ENCODE peak calls at places on chromosome 2, in nine cellular contexts. I, J, Z, Q, Y, B, K, V and C are unnamed samples. For H3K27me3, the result is how much of the 10 kb centered on the place peaks cover.

GRCh38 chr2:8550932-8551621 is 130.8 kb upstream of the ID2 start:
- DNase-seq in Y (no peak), I (no peak), V (no peak), Q (no peak), J (peak), B (no peak), K (peak), Z (no peak), C (peak)

GRCh38 chr2:16037808-16038457 is 97.6 kb downstream of the MYCN start:
- DNase-seq in J (no peak), V (no peak), K (no peak), Y (no peak), Z (no peak), I (no peak), B (no peak), Q (no peak), C (no peak)

GRCh38 chr2:54404270-54404669 is 51.9 kb upstream of the SPTBN1 start:
- DNase-seq in B (no peak), K (no peak), Z (no peak), J (no peak), I (no peak), Y (no peak), Q (no peak), V (no peak), C (no peak)

GRCh38 chr2:149037851-149038250 is 648 bp upstream of the LYPD6B start:
- DNase-seq in K (no peak), B (peak), I (no peak), Q (no peak), V (no peak), J (no peak), Y (no peak), Z (no peak), C (no peak)

GRCh38 chr2:219181531-219181930 is 3.5 kb downstream of the RETREG2 start:
- DNase-seq in Z (no peak), I (no peak), J (peak), B (no peak), Q (no peak), K (no peak), Y (no peak), V (no peak), C (peak)

GRCh38 chr2:168796090-168796577 is 6.3 kb upstream of the NOSTRIN start:
- DNase-seq in V (no peak), I (no peak), Z (no peak), Q (no peak), J (no peak), K (peak), B (no peak), Y (no peak), C (no peak)

GRCh38 chr2:214591359-214591758 is 180.5 kb downstream of the VWC2L start:
- DNase-seq in I (no peak), B (no peak), V (no peak), Y (no peak), Z (no peak), K (no peak), J (no peak), Q (no peak), C (no peak)

GRCh38 chr2:224217962-224218347 is 178.9 kb upstream of the SERPINE2 start:
- DNase-seq in B (no peak), I (no peak), V (no peak), J (no peak), K (no peak), Y (no peak), Q (no peak), Z (no peak), C (no peak)

GRCh38 chr2:213234641-213235040 is 49.6 kb upstream of the SPAG16 start:
- DNase-seq in Y (no peak), J (no peak), K (no peak), B (no peak), V (no peak), Z (no peak), Q (no peak), I (no peak), C (no peak)

GRCh38 chr2:771538-771937 is 94.3 kb upstream of the TMEM18 start:
- DNase-seq in B (no peak), J (no peak), K (no peak), Q (no peak), Z (no peak), I (no peak), Y (no peak), V (no peak), C (no peak)

GRCh38 chr2:216426938-216427337 is 14.7 kb downstream of the SMARCAL1 start:
- DNase-seq in V (no peak), Q (no peak), Z (no peak), K (no peak), Y (no peak), J (no peak), I (no peak), B (no peak), C (no peak)

GRCh38 chr2:5520352-5520996 is 171.7 kb upstream of the SOX11 start:
- DNase-seq in J (peak), Y (no peak), Z (no peak), K (no peak), Q (peak), B (no peak), I (no peak), V (no peak), C (no peak)

GRCh38 chr2:174527101-174527721 is 40.4 kb upstream of the GPR155 start:
- DNase-seq in Q (no peak), J (no peak), Y (no peak), I (no peak), Z (no peak), B (no peak), K (no peak), V (no peak), C (no peak)

GRCh38 chr2:143029141-143029540 is 100.1 kb upstream of the ARHGAP15 start:
- DNase-seq in K (no peak), V (no peak), B (no peak), Q (no peak), Z (no peak), I (no peak), Y (no peak), J (no peak), C (no peak)

GRCh38 chr2:166373105-166373504 is 2.6 kb downstream of the SCN9A start:
- DNase-seq in I (no peak), V (no peak), Z (no peak), B (no peak), K (no peak), Y (no peak), J (no peak), Q (no peak), C (no peak)

GRCh38 chr2:197498937-197499593 is 575 bp downstream of the HSPD1 start:
- DNase-seq in I (no peak), J (peak), Y (peak), V (no peak), Q (peak), B (peak), K (peak), Z (peak), C (peak)

GRCh38 chr2:127048969-127049897 is 57.7 kb downstream of the BIN1 start:
- DNase-seq in B (peak), Q (no peak), Z (peak), V (no peak), I (no peak), J (peak), Y (no peak), K (no peak), C (peak)

GRCh38 chr2:101387151-101387807 is at the start of gene CREG2:
- DNase-seq in Z (peak), B (peak), K (peak), Y (peak), V (no peak), J (peak), Q (no peak), I (peak), C (peak)

GRCh38 chr2:162013514-162014205 is 60.4 kb downstream of the DPP4 start:
- DNase-seq in I (no peak), Y (no peak), Z (no peak), J (no peak), V (no peak), K (no peak), B (no peak), Q (no peak), C (no peak)

GRCh38 chr2:216936954-216937357 is 77.1 kb upstream of the TNP1 start:
- DNase-seq in V (no peak), K (no peak), Z (no peak), B (no peak), J (peak), I (no peak), Y (no peak), Q (no peak), C (peak)

GRCh38 chr2:228646061-228646460 is 464.6 kb upstream of the SPHKAP start:
- DNase-seq in V (no peak), Z (no peak), Y (no peak), J (no peak), I (no peak), Q (no peak), B (no peak), K (no peak), C (no peak)

GRCh38 chr2:233223059-233223894 is 28.2 kb upstream of the ATG16L1 start:
- DNase-seq in J (no peak), B (no peak), K (no peak), Y (no peak), Q (no peak), I (no peak), Z (no peak), V (peak), C (no peak)

DNA sequence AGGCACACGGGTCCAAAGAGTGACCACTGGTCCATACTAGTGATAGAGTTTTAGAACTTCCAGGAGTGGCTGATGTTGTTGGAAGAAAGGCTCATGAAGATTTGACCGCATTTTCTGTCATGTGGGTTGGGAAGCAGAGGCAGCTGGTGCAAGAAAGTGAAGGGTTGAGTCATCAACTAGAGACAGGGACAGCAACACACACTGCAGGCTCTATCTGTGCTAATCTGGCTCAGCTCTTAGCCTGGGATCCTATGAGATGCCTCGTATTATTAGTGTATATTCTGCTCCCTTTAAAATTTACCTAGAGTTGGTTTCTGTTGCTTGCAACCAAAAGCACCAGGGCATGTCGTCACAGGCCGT is 2.5 kb upstream of the SH3RF3 start:
- DNase-seq in V (no peak), K (no peak), Q (no peak), B (no peak), J (no peak), Z (no peak), Y (no peak), I (no peak), C (no peak)
- TF ChIP-seq EP300 in V (no peak), K (no peak), Q (no peak), B (no peak), J (no peak), Z (no peak), Y (no peak), I (no peak), C (no peak)

GRCh38 chr2:10721344-10722251 is at the start of gene ATP6V1C2:
- DNase-seq in Y (peak), J (no peak), Z (no peak), K (peak), I (no peak), Q (no peak), B (peak), V (no peak), C (no peak)
- H3K27me3 ChIP-seq in Y (half or more), J (half or more), Z (under half), K (half or more), I (under half), Q (half or more), B (under half), V (under half), C (half or more)

DNA sequence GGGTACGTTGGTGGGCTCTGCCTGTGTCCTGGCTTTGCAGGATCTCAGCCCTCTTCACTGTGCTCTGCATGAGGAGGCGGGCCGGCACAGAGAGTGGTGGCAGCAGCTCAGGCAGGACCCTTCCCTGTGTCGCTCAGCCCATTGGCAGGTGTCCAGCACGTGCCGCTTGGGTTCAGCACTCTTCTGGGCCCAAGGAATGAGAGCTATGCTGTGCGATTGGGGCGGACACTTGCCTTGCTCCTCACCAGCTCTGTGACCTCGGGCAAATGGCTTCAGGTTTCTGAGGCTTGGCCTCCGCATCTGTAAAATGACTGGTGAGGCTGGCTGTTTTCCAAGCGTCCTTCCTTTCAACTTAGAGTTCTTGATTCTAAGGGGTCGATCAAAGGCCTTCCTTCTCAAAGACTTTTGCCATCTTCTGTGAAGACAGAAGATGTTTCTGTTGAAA is 35.5 kb downstream of the GLI2 start:
- DNase-seq in I (no peak), V (no peak), Z (peak), Q (no peak), Y (no peak), K (no peak), J (no peak), B (no peak), C (no peak)
- TF ChIP-seq EP300 in I (no peak), V (no peak), Z (no peak), Q (no peak), Y (no peak), K (no peak), J (no peak), B (no peak), C (no peak)

GRCh38 chr2:238848566-238848940 is 668 bp downstream of the TWIST2 start:
- DNase-seq in J (no peak), Y (no peak), I (no peak), B (no peak), V (no peak), Q (no peak), Z (peak), K (no peak), C (no peak)
- H3K27me3 ChIP-seq in J (under half), Y (under half), I (half or more), B (under half), V (under half), Q (half or more), Z (under half), K (half or more), C (half or more)

GRCh38 chr2:150832686-150833085 is 345.2 kb upstream of the RND3 start:
- DNase-seq in K (no peak), V (no peak), Y (no peak), I (no peak), Z (no peak), J (no peak), Q (no peak), B (no peak), C (no peak)
- TF ChIP-seq EP300 in K (no peak), V (no peak), Y (no peak), I (no peak), Z (no peak), J (no peak), Q (no peak), B (no peak), C (no peak)

GRCh38 chr2:66418381-66418780 is 16.5 kb upstream of the MEIS1 start:
- DNase-seq in K (no peak), V (no peak), J (no peak), Q (no peak), Y (no peak), Z (no peak), I (no peak), B (no peak), C (no peak)
- H3K27me3 ChIP-seq in K (under half), V (under half), J (under half), Q (under half), Y (under half), Z (under half), I (under half), B (under half), C (under half)